ENCODE peak calls at places on chromosome 9, in six cellular contexts. G is AG10803, J is mammary epithelial cell, H is mesenteric fat pad, B is stomach, W is GM23338. V is an unnamed sample.

GRCh38 chr9:26833792-26834191 is 58.8 kb downstream of the CAAP1 start:
- DNase-seq in G (peak; percentile 16), J (no peak), H (no peak), B (no peak), W (peak; percentile 23), V (peak; percentile 6)

GRCh38 chr9:113875917-113876805 is at the start of gene ZNF618:
- DNase-seq in G (peak; percentile 27), J (no peak), H (no peak), B (peak; percentile 41), W (peak; percentile 60), V (peak; percentile 32)

GRCh38 chr9:12819436-12820185 is 44.8 kb downstream of the LURAP1L start:
- DNase-seq in G (peak; percentile 52), J (no peak), H (no peak), B (no peak), W (peak; percentile 68), V (peak; percentile 43)

GRCh38 chr9:137311971-137312851 is 10.1 kb upstream of the NRARP start:
- DNase-seq in G (no peak), J (peak; percentile 40), H (peak; percentile 82), B (no peak), W (no peak), V (peak; percentile 69)

GRCh38 chr9:89601856-89602562 is 2.8 kb upstream of the GADD45G start:
- DNase-seq in G (no peak), J (no peak), H (peak; percentile 83), B (no peak), W (no peak), V (no peak)

GRCh38 chr9:133585481-133586367 is 23.5 kb downstream of the FAM163B start:
- DNase-seq in G (peak; percentile 10), J (no peak), H (no peak), B (no peak), W (peak; percentile 35), V (no peak)

GRCh38 chr9:38061326-38061947 is 7.6 kb downstream of the SHB start:
- DNase-seq in G (peak; percentile 44), J (no peak), H (no peak), B (no peak), W (no peak), V (no peak)

GRCh38 chr9:21121079-21121478 is 20.6 kb downstream of the IFNW1 start:
- DNase-seq in G (no peak), J (no peak), H (no peak), B (no peak), W (no peak), V (no peak)

GRCh38 chr9:137494104-137494544 is 35.0 kb upstream of the NSMF start:
- DNase-seq in G (no peak), J (no peak), H (no peak), B (no peak), W (no peak), V (no peak)

GRCh38 chr9:114023961-114024360 is 54.1 kb downstream of the AMBP start:
- DNase-seq in G (no peak), J (no peak), H (no peak), B (no peak), W (no peak), V (no peak)